ENCODE peak calls at places on chromosomes 16 and 17, in seven cellular contexts. F is WTC11; A is fibroblast of the conjunctiva; Z is stimulated activated naive CD4-positive, alpha-beta T cell; V is cardiac fibroblast; Y is immature natural killer cell; X is C1 segment of cervical spinal cord. W is an unnamed sample.

GRCh38 chr16:24775455-24775854 is 46.0 kb downstream of the TNRC6A start:
- DNase-seq in Y (no peak), X (no peak), F (no peak), V (peak), Z (no peak), A (no peak), W (no peak)

GRCh38 chr16:17467923-17468540 is 2.7 kb downstream of the XYLT1 start:
- DNase-seq in F (peak), A (peak), X (peak), V (peak), Y (no peak), Z (peak), W (peak)

GRCh38 chr16:31157136-31157535 is 7.3 kb upstream of the PRSS36 start:
- DNase-seq in A (no peak), Z (no peak), F (no peak), V (no peak), X (no peak), Y (no peak), W (no peak)

GRCh38 chr16:51095890-51096626 is 55.0 kb downstream of the SALL1 start:
- DNase-seq in Y (no peak), V (no peak), A (no peak), X (no peak), Z (no peak), F (no peak), W (no peak)

GRCh38 chr17:1360975-1361374 is 39.0 kb downstream of the YWHAE start:
- DNase-seq in A (no peak), Z (no peak), F (no peak), X (no peak), Y (no peak), V (no peak), W (no peak)

GRCh38 chr17:79188048-79188447 is 113.4 kb downstream of the ENGASE start:
- DNase-seq in Y (no peak), F (peak), Z (no peak), A (no peak), X (no peak), V (peak), W (peak)

GRCh38 chr16:72198021-72198420 is 26.1 kb upstream of the PMFBP1 start:
- DNase-seq in F (no peak), Z (no peak), X (peak), V (peak), Y (no peak), A (peak), W (no peak)

GRCh38 chr17:75517277-75517865 is 1.0 kb downstream of the TSEN54 start:
- DNase-seq in Y (peak), X (no peak), V (no peak), A (no peak), F (no peak), Z (no peak), W (peak)

GRCh38 chr17:56592487-56593072 is 919 bp upstream of the NOG start:
- DNase-seq in F (peak), V (peak), X (peak), Z (peak), A (peak), Y (peak), W (peak)